ENCODE peak calls at places on chromosomes 5 and 9, in six cellular contexts. One of them, this sample, is unnamed. For H3K9me3, the result is how much of the 10 kb centered on the place peaks cover.

GRCh38 chr5:76867827-76868693 is 18.2 kb downstream of the S100Z start:
- ATAC-seq in right lobe of liver: peak
- ATAC-seq in aorta: peak
- ATAC-seq in lower lobe of right lung: peak
- ATAC-seq in naive thymus-derived CD4-positive, alpha-beta T cell: peak
- ATAC-seq in left lung: peak
- ATAC-seq in this sample: no peak

GRCh38 chr9:123924727-123925126 is 5.2 kb downstream of the DENND1A start:
- ATAC-seq in naive thymus-derived CD4-positive, alpha-beta T cell: no peak
- ATAC-seq in lower lobe of right lung: no peak
- ATAC-seq in aorta: no peak
- ATAC-seq in right lobe of liver: no peak
- ATAC-seq in left lung: no peak
- ATAC-seq in this sample: no peak

GRCh38 chr5:111635151-111635945 is 121.6 kb downstream of the NREP start:
- ATAC-seq in aorta: no peak
- ATAC-seq in lower lobe of right lung: peak
- ATAC-seq in naive thymus-derived CD4-positive, alpha-beta T cell: no peak
- ATAC-seq in right lobe of liver: peak
- ATAC-seq in left lung: peak
- ATAC-seq in this sample: peak

GRCh38 chr5:173795601-173796000 is 92.5 kb upstream of the CPEB4 start:
- ATAC-seq in right lobe of liver: no peak
- ATAC-seq in naive thymus-derived CD4-positive, alpha-beta T cell: no peak
- ATAC-seq in left lung: no peak
- ATAC-seq in lower lobe of right lung: no peak
- ATAC-seq in aorta: no peak
- ATAC-seq in this sample: no peak

GRCh38 chr5:122099060-122099790 is 21.2 kb upstream of the LOX start:
- ATAC-seq in naive thymus-derived CD4-positive, alpha-beta T cell: no peak
- ATAC-seq in aorta: no peak
- ATAC-seq in right lobe of liver: no peak
- ATAC-seq in left lung: no peak
- ATAC-seq in lower lobe of right lung: no peak
- ATAC-seq in this sample: no peak

GRCh38 chr9:131784882-131785281 is 45.0 kb upstream of the RAPGEF1 start:
- ATAC-seq in left lung: no peak
- ATAC-seq in naive thymus-derived CD4-positive, alpha-beta T cell: no peak
- ATAC-seq in lower lobe of right lung: no peak
- ATAC-seq in aorta: no peak
- ATAC-seq in right lobe of liver: no peak
- ATAC-seq in this sample: no peak

GRCh38 chr9:99127372-99128132 is 22.6 kb downstream of the TGFBR1 start:
- ATAC-seq in aorta: no peak
- ATAC-seq in lower lobe of right lung: no peak
- ATAC-seq in right lobe of liver: no peak
- ATAC-seq in naive thymus-derived CD4-positive, alpha-beta T cell: no peak
- ATAC-seq in left lung: peak
- ATAC-seq in this sample: no peak

GRCh38 chr5:139633295-139634027 is 14.7 kb upstream of the CXXC5 start:
- ATAC-seq in right lobe of liver: peak
- ATAC-seq in lower lobe of right lung: peak
- ATAC-seq in naive thymus-derived CD4-positive, alpha-beta T cell: peak
- ATAC-seq in left lung: peak
- ATAC-seq in aorta: peak
- ATAC-seq in this sample: no peak

GRCh38 chr5:16894236-16895057 is 41.6 kb downstream of the MYO10 start:
- ATAC-seq in lower lobe of right lung: peak
- ATAC-seq in aorta: no peak
- ATAC-seq in left lung: peak
- ATAC-seq in right lobe of liver: peak
- ATAC-seq in naive thymus-derived CD4-positive, alpha-beta T cell: no peak
- ATAC-seq in this sample: no peak

GRCh38 chr5:77631166-77631582 is 7.3 kb downstream of the OTP start:
- ATAC-seq in lower lobe of right lung: no peak
- ATAC-seq in naive thymus-derived CD4-positive, alpha-beta T cell: peak
- ATAC-seq in left lung: no peak
- ATAC-seq in right lobe of liver: no peak
- ATAC-seq in aorta: no peak
- ATAC-seq in this sample: no peak

GRCh38 chr5:169296456-169297220 is 4.3 kb downstream of the SLIT3 start:
- ATAC-seq in naive thymus-derived CD4-positive, alpha-beta T cell: no peak
- ATAC-seq in right lobe of liver: no peak
- ATAC-seq in aorta: peak
- ATAC-seq in lower lobe of right lung: peak
- ATAC-seq in left lung: peak
- ATAC-seq in this sample: peak

GRCh38 chr5:113179156-113179555 is 202.6 kb downstream of the DCP2 start:
- ATAC-seq in lower lobe of right lung: no peak
- ATAC-seq in aorta: no peak
- ATAC-seq in right lobe of liver: no peak
- ATAC-seq in left lung: peak
- ATAC-seq in naive thymus-derived CD4-positive, alpha-beta T cell: no peak
- ATAC-seq in this sample: no peak

GRCh38 chr5:113177225-113177624 is 200.6 kb downstream of the DCP2 start:
- ATAC-seq in right lobe of liver: peak
- ATAC-seq in aorta: no peak
- ATAC-seq in left lung: no peak
- ATAC-seq in lower lobe of right lung: no peak
- ATAC-seq in naive thymus-derived CD4-positive, alpha-beta T cell: no peak
- ATAC-seq in this sample: no peak

GRCh38 chr5:113176734-113177133 is 200.1 kb downstream of the DCP2 start:
- ATAC-seq in aorta: no peak
- ATAC-seq in lower lobe of right lung: no peak
- ATAC-seq in left lung: no peak
- ATAC-seq in right lobe of liver: peak
- ATAC-seq in naive thymus-derived CD4-positive, alpha-beta T cell: no peak
- ATAC-seq in this sample: no peak

GRCh38 chr5:113178073-113178779 is 201.6 kb downstream of the DCP2 start:
- ATAC-seq in left lung: peak
- ATAC-seq in naive thymus-derived CD4-positive, alpha-beta T cell: no peak
- ATAC-seq in aorta: no peak
- ATAC-seq in lower lobe of right lung: no peak
- ATAC-seq in right lobe of liver: no peak
- ATAC-seq in this sample: no peak

DNA sequence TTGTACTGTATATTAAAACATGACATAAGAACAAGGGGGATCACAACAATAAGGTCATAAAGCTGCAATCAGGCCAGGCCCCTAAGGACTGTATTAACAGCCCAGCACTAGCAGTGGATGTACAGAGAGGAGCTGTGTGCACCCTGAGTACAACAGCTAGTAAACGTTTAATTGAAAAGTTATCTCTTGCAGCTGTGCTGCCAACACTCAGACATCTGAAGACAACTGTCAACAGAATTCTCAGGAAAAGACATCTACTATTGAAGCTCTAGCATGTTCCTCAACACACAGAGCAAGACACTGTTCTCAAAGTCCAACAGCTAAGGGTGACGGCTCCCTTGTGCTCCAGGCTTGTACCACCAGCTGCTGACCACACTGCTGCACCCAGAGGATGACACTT is 199.6 kb downstream of the DCP2 start:
- ATAC-seq in naive thymus-derived CD4-positive, alpha-beta T cell: no peak
- ATAC-seq in lower lobe of right lung: no peak
- ATAC-seq in left lung: no peak
- ATAC-seq in aorta: no peak
- ATAC-seq in right lobe of liver: no peak
- ATAC-seq in this sample: no peak
- H3K9me3 ChIP-seq in naive thymus-derived CD4-positive, alpha-beta T cell: under half
- H3K9me3 ChIP-seq in lower lobe of right lung: under half
- H3K9me3 ChIP-seq in left lung: under half
- H3K9me3 ChIP-seq in aorta: under half
- H3K9me3 ChIP-seq in right lobe of liver: under half
- H3K9me3 ChIP-seq in this sample: under half

DNA sequence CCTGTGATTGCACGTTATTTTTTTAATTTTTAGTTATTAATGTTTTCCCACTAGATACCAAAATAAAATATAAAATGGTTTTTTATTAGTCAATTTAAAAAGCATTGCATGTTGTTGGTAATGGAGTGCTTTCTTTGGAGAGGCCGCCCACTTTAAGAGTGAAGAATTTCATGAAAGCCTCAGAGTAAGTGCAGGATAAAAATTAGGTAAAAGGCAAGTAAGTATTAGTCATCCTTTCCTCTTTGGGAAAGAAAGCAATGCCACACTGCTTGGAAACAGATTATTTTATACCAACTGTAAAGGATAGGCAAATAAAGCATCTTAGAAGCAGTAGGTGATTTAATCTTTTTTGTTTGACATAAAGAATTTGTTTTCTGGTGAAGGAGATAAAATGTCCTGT is 62.9 kb downstream of the HSD17B4 start:
- ATAC-seq in aorta: no peak
- ATAC-seq in lower lobe of right lung: no peak
- ATAC-seq in right lobe of liver: no peak
- ATAC-seq in naive thymus-derived CD4-positive, alpha-beta T cell: no peak
- ATAC-seq in left lung: peak
- ATAC-seq in this sample: no peak
- H3K9me3 ChIP-seq in aorta: under half
- H3K9me3 ChIP-seq in lower lobe of right lung: under half
- H3K9me3 ChIP-seq in right lobe of liver: under half
- H3K9me3 ChIP-seq in naive thymus-derived CD4-positive, alpha-beta T cell: under half
- H3K9me3 ChIP-seq in left lung: under half
- H3K9me3 ChIP-seq in this sample: under half

GRCh38 chr5:56745864-56746263 is 69.5 kb upstream of the MAP3K1 start:
- ATAC-seq in aorta: no peak
- ATAC-seq in lower lobe of right lung: no peak
- ATAC-seq in left lung: no peak
- ATAC-seq in naive thymus-derived CD4-positive, alpha-beta T cell: no peak
- ATAC-seq in right lobe of liver: no peak
- ATAC-seq in this sample: no peak
- H3K9me3 ChIP-seq in aorta: under half
- H3K9me3 ChIP-seq in lower lobe of right lung: under half
- H3K9me3 ChIP-seq in left lung: under half
- H3K9me3 ChIP-seq in naive thymus-derived CD4-positive, alpha-beta T cell: under half
- H3K9me3 ChIP-seq in right lobe of liver: under half
- H3K9me3 ChIP-seq in this sample: under half

GRCh38 chr5:179110528-179110927 is 50.4 kb downstream of the ZNF354C start:
- ATAC-seq in right lobe of liver: no peak
- ATAC-seq in lower lobe of right lung: no peak
- ATAC-seq in left lung: no peak
- ATAC-seq in aorta: no peak
- ATAC-seq in naive thymus-derived CD4-positive, alpha-beta T cell: no peak
- ATAC-seq in this sample: no peak

GRCh38 chr5:179113945-179114641 is 53.9 kb downstream of the ZNF354C start:
- ATAC-seq in lower lobe of right lung: no peak
- ATAC-seq in right lobe of liver: no peak
- ATAC-seq in naive thymus-derived CD4-positive, alpha-beta T cell: no peak
- ATAC-seq in aorta: no peak
- ATAC-seq in left lung: no peak
- ATAC-seq in this sample: no peak

GRCh38 chr5:179113143-179113530 is 53.0 kb downstream of the ZNF354C start:
- ATAC-seq in left lung: no peak
- ATAC-seq in right lobe of liver: no peak
- ATAC-seq in lower lobe of right lung: no peak
- ATAC-seq in naive thymus-derived CD4-positive, alpha-beta T cell: no peak
- ATAC-seq in aorta: no peak
- ATAC-seq in this sample: no peak

GRCh38 chr5:179111267-179112207 is 51.4 kb downstream of the ZNF354C start:
- ATAC-seq in lower lobe of right lung: no peak
- ATAC-seq in right lobe of liver: no peak
- ATAC-seq in naive thymus-derived CD4-positive, alpha-beta T cell: no peak
- ATAC-seq in left lung: no peak
- ATAC-seq in aorta: no peak
- ATAC-seq in this sample: no peak

GRCh38 chr5:179112469-179113142 is 52.4 kb downstream of the ZNF354C start:
- ATAC-seq in naive thymus-derived CD4-positive, alpha-beta T cell: no peak
- ATAC-seq in lower lobe of right lung: no peak
- ATAC-seq in right lobe of liver: no peak
- ATAC-seq in aorta: no peak
- ATAC-seq in left lung: no peak
- ATAC-seq in this sample: no peak
- H3K9me3 ChIP-seq in naive thymus-derived CD4-positive, alpha-beta T cell: under half
- H3K9me3 ChIP-seq in lower lobe of right lung: half or more
- H3K9me3 ChIP-seq in right lobe of liver: under half
- H3K9me3 ChIP-seq in aorta: under half
- H3K9me3 ChIP-seq in left lung: under half
- H3K9me3 ChIP-seq in this sample: under half

GRCh38 chr9:24459898-24460297 is 85.8 kb downstream of the IZUMO3 start:
- ATAC-seq in naive thymus-derived CD4-positive, alpha-beta T cell: no peak
- ATAC-seq in aorta: no peak
- ATAC-seq in lower lobe of right lung: no peak
- ATAC-seq in left lung: no peak
- ATAC-seq in right lobe of liver: no peak
- ATAC-seq in this sample: no peak
- H3K9me3 ChIP-seq in naive thymus-derived CD4-positive, alpha-beta T cell: under half
- H3K9me3 ChIP-seq in aorta: under half
- H3K9me3 ChIP-seq in lower lobe of right lung: under half
- H3K9me3 ChIP-seq in left lung: under half
- H3K9me3 ChIP-seq in right lobe of liver: under half
- H3K9me3 ChIP-seq in this sample: under half

GRCh38 chr9:138122201-138122600 is 244.6 kb downstream of the CACNA1B start:
- ATAC-seq in aorta: no peak
- ATAC-seq in naive thymus-derived CD4-positive, alpha-beta T cell: no peak
- ATAC-seq in lower lobe of right lung: no peak
- ATAC-seq in left lung: no peak
- ATAC-seq in right lobe of liver: no peak
- ATAC-seq in this sample: no peak

GRCh38 chr9:138120511-138121437 is 243.2 kb downstream of the CACNA1B start:
- ATAC-seq in naive thymus-derived CD4-positive, alpha-beta T cell: no peak
- ATAC-seq in lower lobe of right lung: peak
- ATAC-seq in right lobe of liver: no peak
- ATAC-seq in aorta: no peak
- ATAC-seq in left lung: no peak
- ATAC-seq in this sample: no peak

GRCh38 chr9:138120072-138120471 is 242.5 kb downstream of the CACNA1B start:
- ATAC-seq in right lobe of liver: no peak
- ATAC-seq in lower lobe of right lung: peak
- ATAC-seq in naive thymus-derived CD4-positive, alpha-beta T cell: no peak
- ATAC-seq in aorta: no peak
- ATAC-seq in left lung: no peak
- ATAC-seq in this sample: no peak

GRCh38 chr9:138122676-138123075 is 245.1 kb downstream of the CACNA1B start:
- ATAC-seq in left lung: no peak
- ATAC-seq in aorta: no peak
- ATAC-seq in naive thymus-derived CD4-positive, alpha-beta T cell: no peak
- ATAC-seq in right lobe of liver: no peak
- ATAC-seq in lower lobe of right lung: no peak
- ATAC-seq in this sample: no peak

GRCh38 chr9:138121438-138122050 is 244.0 kb downstream of the CACNA1B start:
- ATAC-seq in lower lobe of right lung: no peak
- ATAC-seq in aorta: no peak
- ATAC-seq in right lobe of liver: no peak
- ATAC-seq in naive thymus-derived CD4-positive, alpha-beta T cell: no peak
- ATAC-seq in left lung: no peak
- ATAC-seq in this sample: no peak
- H3K9me3 ChIP-seq in lower lobe of right lung: under half
- H3K9me3 ChIP-seq in aorta: under half
- H3K9me3 ChIP-seq in right lobe of liver: under half
- H3K9me3 ChIP-seq in naive thymus-derived CD4-positive, alpha-beta T cell: under half
- H3K9me3 ChIP-seq in left lung: under half
- H3K9me3 ChIP-seq in this sample: under half